ENCODE peak calls at places on chromosome 17, in nine cellular contexts. G, C, X, D, N, Q, H, B and S are unnamed samples. For H3K4me1 and H3K9me3, the result is how much of the 10 kb centered on the place peaks cover.

GRCh38 chr17:1047177-1047885 is 50.4 kb downstream of the TIMM22 start:
- DNase-seq in X (no peak), C (no peak), H (peak), Q (peak), G (no peak), B (peak), N (no peak), D (peak), S (no peak)

GRCh38 chr17:79830303-79830702 is 8.9 kb downstream of the CBX4 start:
- DNase-seq in B (no peak), Q (no peak), X (no peak), H (no peak), N (no peak), D (no peak), G (no peak), C (no peak), S (no peak)

GRCh38 chr17:48612854-48613691 is 2.0 kb downstream of the HOXB8 start:
- DNase-seq in G (no peak), B (no peak), D (no peak), C (peak), X (no peak), Q (peak), H (no peak), N (no peak), S (no peak)

GRCh38 chr17:30808785-30809286 is 15.7 kb downstream of the CRLF3 start:
- DNase-seq in X (peak), H (no peak), C (no peak), B (no peak), Q (no peak), D (no peak), N (no peak), G (no peak), S (no peak)

GRCh38 chr17:42623732-42624596 is 14.5 kb downstream of the TUBG1 start:
- DNase-seq in B (no peak), D (no peak), G (peak), C (no peak), X (no peak), Q (no peak), N (no peak), H (no peak), S (peak)

GRCh38 chr17:69405096-69405495 is 9.4 kb upstream of the MAP2K6 start:
- DNase-seq in C (no peak), D (no peak), B (no peak), Q (no peak), G (no peak), X (no peak), H (no peak), N (no peak), S (no peak)

GRCh38 chr17:47192549-47192948 is 3.5 kb upstream of the CDC27 start:
- DNase-seq in D (no peak), C (no peak), Q (peak), B (no peak), G (no peak), X (peak), N (no peak), H (no peak), S (no peak)

GRCh38 chr17:42203354-42203753 is 9.1 kb upstream of the GHDC start:
- DNase-seq in G (no peak), B (no peak), N (no peak), X (no peak), C (no peak), Q (no peak), D (no peak), H (no peak), S (no peak)

GRCh38 chr17:965311-965989 is 14.1 kb downstream of the NXN start:
- DNase-seq in B (no peak), G (no peak), H (no peak), X (no peak), N (no peak), D (peak), Q (peak), C (no peak), S (no peak)

GRCh38 chr17:58969156-58969555 is 137.5 kb downstream of the TRIM37 start:
- DNase-seq in X (no peak), B (no peak), H (no peak), G (no peak), N (no peak), C (no peak), D (no peak), Q (no peak), S (no peak)

GRCh38 chr17:63934391-63935112 is 2.4 kb upstream of the CD79B start:
- DNase-seq in Q (no peak), C (no peak), G (no peak), D (no peak), N (no peak), X (no peak), B (no peak), H (no peak), S (no peak)

GRCh38 chr17:36665417-36665816 is 64.0 kb downstream of the MRM1 start:
- DNase-seq in B (no peak), N (no peak), H (no peak), Q (no peak), D (no peak), X (no peak), G (no peak), C (no peak), S (no peak)

GRCh38 chr17:42055496-42055895 is 5.1 kb upstream of the C17orf113 start:
- DNase-seq in B (no peak), G (no peak), N (no peak), D (no peak), Q (no peak), C (no peak), H (no peak), X (no peak), S (no peak)

GRCh38 chr17:32483451-32484019 is 3.3 kb upstream of the CDK5R1 start:
- DNase-seq in B (peak), N (peak), C (peak), X (no peak), G (peak), H (peak), Q (peak), D (peak), S (peak)

GRCh38 chr17:81429813-81430510 is 34.7 kb downstream of the BAHCC1 start:
- DNase-seq in D (no peak), Q (no peak), G (no peak), C (peak), X (no peak), H (no peak), B (no peak), N (no peak), S (no peak)

GRCh38 chr17:39675390-39676082 is 7.3 kb downstream of the PNMT start:
- DNase-seq in G (no peak), D (peak), C (no peak), B (no peak), Q (no peak), H (no peak), X (no peak), N (no peak), S (no peak)

GRCh38 chr17:958712-959451 is 20.7 kb downstream of the NXN start:
- DNase-seq in B (no peak), H (no peak), C (no peak), N (no peak), D (peak), G (no peak), X (no peak), Q (peak), S (no peak)

GRCh38 chr17:50559674-50560184 is 786 bp upstream of the CACNA1G start:
- DNase-seq in Q (peak), G (peak), N (no peak), B (peak), X (no peak), C (peak), H (peak), D (no peak), S (no peak)

GRCh38 chr17:40072481-40073346 is 9.9 kb downstream of the THRA start:
- DNase-seq in Q (no peak), C (no peak), B (no peak), X (no peak), G (peak), N (no peak), D (peak), H (peak), S (no peak)

DNA sequence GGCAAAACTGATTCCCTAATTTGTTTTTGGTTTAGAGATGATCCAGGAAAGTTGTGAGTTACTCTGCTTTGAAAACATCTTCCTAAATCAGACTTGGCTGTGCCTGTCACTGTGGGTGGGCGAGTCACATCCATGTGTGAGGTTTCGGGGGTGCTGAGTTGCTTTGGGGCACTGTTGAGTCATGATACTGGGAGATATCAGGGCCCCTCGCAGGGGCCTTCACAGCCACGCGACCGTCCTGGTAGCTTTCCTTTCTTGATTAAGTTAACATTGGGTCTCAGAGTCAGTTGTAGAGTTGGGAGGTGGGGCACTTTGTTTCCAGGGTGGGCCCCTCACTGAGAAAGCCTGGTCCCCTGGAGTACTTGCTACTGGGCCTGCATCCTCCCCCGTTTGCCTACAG is 58.3 kb upstream of the LGALS9 start:
- DNase-seq in B (no peak), D (no peak), C (no peak), Q (peak), H (no peak), X (no peak), N (no peak), G (no peak), S (no peak)
- H3K4me1 ChIP-seq in B (under half), D (half or more), C (under half), Q (under half), H (half or more), X (under half), N (under half), G (under half), S (under half)

DNA sequence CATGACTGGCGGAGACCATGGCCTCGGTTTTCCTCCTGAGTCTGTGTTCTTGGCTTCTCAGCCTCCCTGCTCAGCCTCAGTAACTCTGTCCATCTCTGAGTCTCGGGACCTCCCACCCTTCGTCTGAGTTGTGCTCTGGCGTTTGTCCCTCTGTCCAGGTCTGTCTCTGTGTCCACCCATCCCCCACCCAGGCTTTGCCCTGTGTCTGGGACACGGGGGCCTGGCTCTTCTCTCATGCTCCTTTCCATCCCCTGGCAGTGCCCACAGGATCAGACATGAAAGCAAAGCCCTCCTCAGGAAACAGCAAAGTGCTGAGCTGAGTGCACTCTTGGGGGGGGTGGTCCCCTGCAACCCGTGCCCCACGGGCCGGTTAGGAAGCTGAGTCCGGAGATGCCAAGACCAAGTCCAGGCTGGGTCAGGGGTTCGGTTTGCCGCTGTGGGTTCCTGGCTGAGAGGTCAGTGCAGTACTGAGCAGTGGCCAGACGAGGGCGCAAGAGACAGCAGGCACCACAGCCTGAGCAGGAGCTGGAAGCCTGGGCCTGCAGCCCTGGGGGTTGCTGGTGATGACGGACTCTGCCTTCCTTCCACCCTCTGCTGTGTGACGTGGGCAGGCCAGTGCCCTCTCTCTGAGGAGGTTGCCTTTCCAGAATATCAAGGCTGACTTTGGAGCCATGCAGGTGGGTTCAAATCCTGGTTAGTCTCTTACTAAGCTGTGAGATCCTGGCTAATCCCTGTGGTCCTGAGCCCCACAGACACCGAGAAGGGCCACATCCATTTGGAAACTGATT is 2.5 kb downstream of the P2RX1 start:
- DNase-seq in H (peak), G (peak), N (peak), B (peak), D (peak), C (peak), Q (peak), X (peak), S (peak)
- H3K27ac ChIP-seq in H (peak), G (peak), N (no peak), B (peak), D (peak), C (no peak), Q (no peak), X (peak), S (no peak)

GRCh38 chr17:22272363-22273146 is 580.2 kb downstream of the KCNJ18 start:
- DNase-seq in C (no peak), B (no peak), N (peak), G (no peak), H (no peak), X (no peak), Q (no peak), D (no peak), S (no peak)

GRCh38 chr17:22273308-22273707 is 581.0 kb downstream of the KCNJ18 start:
- DNase-seq in N (peak), C (no peak), H (no peak), B (no peak), Q (no peak), G (no peak), X (no peak), D (no peak), S (no peak)

GRCh38 chr17:22268912-22269220 is 576.5 kb downstream of the KCNJ18 start:
- DNase-seq in B (no peak), D (no peak), C (no peak), Q (no peak), G (peak), X (no peak), N (peak), H (no peak), S (no peak)

GRCh38 chr17:22268214-22268911 is 576.0 kb downstream of the KCNJ18 start:
- DNase-seq in G (peak), Q (no peak), X (no peak), B (no peak), C (no peak), N (peak), H (no peak), D (no peak), S (no peak)

GRCh38 chr17:22270381-22270780 is 578.1 kb downstream of the KCNJ18 start:
- DNase-seq in C (no peak), D (no peak), B (no peak), G (no peak), Q (no peak), N (peak), X (no peak), H (no peak), S (no peak)
- H3K9me3 ChIP-seq in C (under half), D (under half), B (under half), G (half or more), Q (under half), N (under half), X (under half), H (under half), S (under half)

GRCh38 chr17:18859256-18859655 is 1.3 kb downstream of the PRPSAP2 start:
- DNase-seq in N (no peak), B (no peak), X (no peak), C (peak), G (no peak), H (no peak), Q (peak), D (no peak), S (no peak)
- H3K4me1 ChIP-seq in N (under half), B (under half), X (under half), C (under half), G (half or more), H (under half), Q (under half), D (under half), S (under half)

GRCh38 chr17:78684026-78684425 is 98.0 kb downstream of the CYTH1 start:
- DNase-seq in N (no peak), H (no peak), C (no peak), B (no peak), Q (no peak), G (no peak), X (no peak), D (no peak), S (no peak)

GRCh38 chr17:78679495-78680395 is 102.3 kb downstream of the CYTH1 start:
- DNase-seq in D (no peak), N (peak), X (no peak), B (no peak), H (no peak), C (no peak), Q (peak), G (no peak), S (no peak)

GRCh38 chr17:78683031-78683961 is 98.8 kb downstream of the CYTH1 start:
- DNase-seq in Q (no peak), H (no peak), C (no peak), X (no peak), N (no peak), D (no peak), B (no peak), G (no peak), S (no peak)

GRCh38 chr17:78680436-78680835 is 101.6 kb downstream of the CYTH1 start:
- DNase-seq in X (no peak), N (peak), D (no peak), Q (peak), G (no peak), H (no peak), C (no peak), B (no peak), S (no peak)

DNA sequence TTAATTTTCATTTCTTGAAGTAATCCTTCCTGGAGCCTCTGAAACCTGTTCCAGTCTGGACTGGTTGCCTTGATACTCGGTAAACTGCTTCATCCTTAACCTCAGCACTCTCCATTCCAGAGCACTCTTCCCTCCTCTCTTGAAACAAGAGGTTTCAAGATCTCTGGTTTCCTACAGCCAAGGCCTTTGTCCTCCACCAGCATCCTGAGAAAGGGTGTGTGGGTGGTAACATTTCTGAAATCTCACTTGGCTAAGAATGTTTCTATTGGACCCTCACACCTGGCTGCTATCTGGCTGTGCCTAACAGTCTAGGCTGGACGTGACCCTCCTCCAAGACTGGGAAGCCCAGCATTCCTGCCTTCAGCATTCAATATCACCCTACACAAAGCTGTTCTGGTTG is 99.7 kb downstream of the CYTH1 start:
- DNase-seq in N (no peak), Q (no peak), C (peak), X (no peak), G (no peak), H (no peak), D (no peak), B (no peak), S (no peak)
- H3K27ac ChIP-seq in N (no peak), Q (no peak), C (no peak), X (no peak), G (no peak), H (no peak), D (no peak), B (no peak), S (no peak)

GRCh38 chr17:33651631-33652030 is 358.5 kb upstream of the ASIC2 start:
- DNase-seq in X (no peak), N (no peak), B (no peak), G (no peak), H (no peak), Q (peak), C (no peak), D (no peak), S (no peak)

GRCh38 chr17:33653389-33653788 is 360.3 kb upstream of the ASIC2 start:
- DNase-seq in G (no peak), X (no peak), C (peak), B (no peak), N (no peak), H (no peak), Q (no peak), D (no peak), S (no peak)

GRCh38 chr17:33661975-33662374 is 368.9 kb upstream of the ASIC2 start:
- DNase-seq in G (no peak), N (no peak), B (no peak), C (no peak), Q (no peak), D (no peak), H (no peak), X (no peak), S (no peak)

DNA sequence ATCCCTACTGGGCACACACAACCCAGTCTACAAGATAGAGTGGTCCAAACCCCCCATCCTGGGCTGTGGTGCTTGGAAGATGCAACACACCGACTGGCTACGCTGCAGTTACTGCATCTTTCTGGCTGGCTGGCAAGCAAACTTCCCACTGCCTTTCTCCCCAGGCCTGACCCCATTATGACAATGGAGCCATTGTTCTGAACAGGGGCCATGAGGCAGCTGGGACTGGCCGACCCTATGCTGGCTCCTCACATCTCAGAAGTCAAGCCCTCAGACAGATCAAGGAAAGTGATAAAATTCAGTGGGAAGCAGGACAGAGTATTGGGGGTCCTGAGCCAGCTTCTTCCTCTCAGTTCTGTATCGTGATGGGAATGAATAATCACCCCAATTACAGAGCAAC is 364.1 kb upstream of the ASIC2 start:
- DNase-seq in D (no peak), X (no peak), Q (no peak), B (no peak), C (peak), H (no peak), N (no peak), G (no peak), S (no peak)
- H3K9me3 ChIP-seq in D (under half), X (under half), Q (under half), B (under half), C (under half), H (under half), N (under half), G (under half), S (under half)

GRCh38 chr17:74750039-74750326 is 1.6 kb downstream of the NHERF1 start:
- DNase-seq in H (no peak), B (no peak), C (no peak), X (no peak), G (no peak), N (no peak), Q (no peak), D (no peak), S (no peak)
- H3K4me1 ChIP-seq in H (half or more), B (half or more), C (under half), X (under half), G (half or more), N (half or more), Q (under half), D (under half), S (under half)

GRCh38 chr17:78186689-78187595 is at the start of the genes AFMID and TK1:
- DNase-seq in H (peak), B (peak), Q (peak), N (peak), X (peak), G (peak), C (peak), D (peak), S (peak)

GRCh38 chr17:78182504-78182903 is 4.3 kb downstream of the TK1 start:
- DNase-seq in G (no peak), X (no peak), D (peak), Q (no peak), C (no peak), B (no peak), N (no peak), H (no peak), S (no peak)

GRCh38 chr17:78184311-78184710 is 2.5 kb downstream of the TK1 start:
- DNase-seq in N (no peak), H (no peak), C (no peak), B (no peak), X (no peak), G (peak), D (no peak), Q (no peak), S (peak)

GRCh38 chr17:78184868-78185267 is 2.0 kb downstream of the TK1 start:
- DNase-seq in C (no peak), N (no peak), H (no peak), X (no peak), Q (peak), G (no peak), B (no peak), D (no peak), S (peak)

GRCh38 chr17:78185981-78186688 is 717 bp downstream of the TK1 start:
- DNase-seq in Q (peak), H (no peak), N (no peak), C (peak), D (peak), X (peak), G (no peak), B (peak), S (no peak)
- H3K27ac ChIP-seq in Q (no peak), H (peak), N (no peak), C (no peak), D (no peak), X (no peak), G (peak), B (peak), S (peak)